ENCODE peak calls at places on chromosomes 16 and 17, in four cellular contexts. One of them, this sample, is unnamed.

GRCh38 chr16:57319646-57320045 is 35.2 kb upstream of the PLLP start:
- DNase-seq in ovary: no peak
- DNase-seq in NCI-H1048: no peak
- DNase-seq in body of pancreas: no peak
- DNase-seq in this sample: no peak

GRCh38 chr17:30942311-30943079 is 20.8 kb downstream of the ADAP2 start:
- DNase-seq in ovary: no peak
- DNase-seq in body of pancreas: no peak
- DNase-seq in NCI-H1048: no peak
- DNase-seq in this sample: no peak

GRCh38 chr16:88287219-88287618 is 95.5 kb upstream of the ZNF469 start:
- DNase-seq in body of pancreas: no peak
- DNase-seq in NCI-H1048: no peak
- DNase-seq in ovary: no peak
- DNase-seq in this sample: peak

GRCh38 chr16:23974223-23974622 is 138.4 kb downstream of the PRKCB start:
- DNase-seq in NCI-H1048: no peak
- DNase-seq in ovary: no peak
- DNase-seq in body of pancreas: no peak
- DNase-seq in this sample: no peak

GRCh38 chr17:46782250-46782953 is 36.1 kb downstream of the WNT3 start:
- DNase-seq in body of pancreas: peak
- DNase-seq in ovary: no peak
- DNase-seq in NCI-H1048: no peak
- DNase-seq in this sample: peak

GRCh38 chr17:10328206-10328605 is 44.6 kb downstream of the MYH13 start:
- DNase-seq in ovary: no peak
- DNase-seq in body of pancreas: no peak
- DNase-seq in NCI-H1048: no peak
- DNase-seq in this sample: no peak

GRCh38 chr16:65336169-65336568 is 214.3 kb upstream of the CDH11 start:
- DNase-seq in NCI-H1048: no peak
- DNase-seq in ovary: no peak
- DNase-seq in body of pancreas: no peak
- DNase-seq in this sample: peak

GRCh38 chr17:75036643-75037268 is 10.0 kb downstream of the ATP5PD start:
- DNase-seq in NCI-H1048: no peak
- DNase-seq in body of pancreas: peak
- DNase-seq in ovary: peak
- DNase-seq in this sample: peak

GRCh38 chr16:72371307-72372081 is 199.5 kb upstream of the PMFBP1 start:
- DNase-seq in body of pancreas: no peak
- DNase-seq in ovary: no peak
- DNase-seq in NCI-H1048: no peak
- DNase-seq in this sample: peak

GRCh38 chr17:81011951-81012350 is 20.3 kb downstream of the CHMP6 start:
- DNase-seq in NCI-H1048: no peak
- DNase-seq in ovary: no peak
- DNase-seq in body of pancreas: no peak
- DNase-seq in this sample: peak

GRCh38 chr17:74852237-74853047 is 7.2 kb downstream of the GRIN2C start:
- DNase-seq in NCI-H1048: peak
- DNase-seq in body of pancreas: peak
- DNase-seq in ovary: no peak
- DNase-seq in this sample: peak

GRCh38 chr16:67000384-67001158 is 12.2 kb downstream of the CES4A start:
- DNase-seq in ovary: peak
- DNase-seq in body of pancreas: peak
- DNase-seq in NCI-H1048: no peak
- DNase-seq in this sample: peak